ENCODE peak calls at places on chromosomes 13 and 19, in ten cellular contexts. A is K562, O is IMR-90, U is neural progenitor cell, L is GM23338, Q is PC-3, E is HepG2, C is hepatocyte, I is GM23248, J is keratinocyte. R is an unnamed sample.
A peak's percentile ranks its signal among the peaks of the same experiment; 100 is the strongest.

GRCh38 chr13:112575680-112576079 is 12.3 kb downstream of the TUBGCP3 start:
- DNase-seq in Q (no peak), U (no peak), O (no peak), A (peak; percentile 28), C (no peak), J (no peak), E (no peak), L (peak; percentile 70), I (peak; percentile 58), R (peak; percentile 9)

GRCh38 chr13:65339236-65339635 is 1890.9 kb downstream of the PCDH9 start:
- DNase-seq in O (peak; percentile 59), U (no peak), J (no peak), E (no peak), A (no peak), L (no peak), C (no peak), Q (no peak), I (no peak), R (peak; percentile 51)

GRCh38 chr13:51958217-51958547 is 53.1 kb downstream of the ATP7B start:
- DNase-seq in U (no peak), E (no peak), J (no peak), L (peak; percentile 14), C (peak; percentile 60), A (no peak), I (no peak), O (no peak), Q (peak; percentile 69), R (no peak)

GRCh38 chr13:110726726-110727125 is 13.2 kb downstream of the ING1 start:
- DNase-seq in C (no peak), O (no peak), L (no peak), E (no peak), A (no peak), I (no peak), Q (no peak), U (no peak), J (no peak), R (no peak)

GRCh38 chr19:33434090-33434885 is 60.8 kb downstream of the CEBPG start:
- DNase-seq in J (no peak), L (no peak), A (no peak), C (no peak), E (no peak), Q (no peak), O (no peak), I (no peak), U (no peak), R (no peak)

GRCh38 chr13:31105020-31105800 is 56.5 kb downstream of the HSPH1 start:
- DNase-seq in E (no peak), O (peak; percentile 26), J (no peak), U (no peak), A (no peak), Q (no peak), L (peak; percentile 31), I (peak; percentile 16), C (no peak), R (peak; percentile 5)

GRCh38 chr19:8085606-8086464 is 33.3 kb downstream of the CCL25 start:
- DNase-seq in J (no peak), L (no peak), C (peak; percentile 75), I (no peak), E (peak; percentile 84), A (peak; percentile 93), O (no peak), U (peak; percentile 44), Q (peak; percentile 77), R (no peak)

GRCh38 chr13:20492641-20493040 is 33.0 kb downstream of the CRYL1 start:
- DNase-seq in J (no peak), O (peak; percentile 65), A (peak; percentile 53), E (peak; percentile 46), U (peak; percentile 41), I (peak; percentile 52), Q (peak; percentile 73), L (peak; percentile 62), C (peak; percentile 19), R (peak; percentile 43)

GRCh38 chr19:41298327-41298964 is 11.5 kb upstream of the CCDC97 start:
- DNase-seq in U (no peak), E (no peak), O (peak; percentile 82), L (no peak), J (no peak), Q (no peak), A (no peak), C (peak; percentile 76), I (peak; percentile 94), R (peak; percentile 77)
- H4K20me1 ChIP-seq in U (peaks cover 35% of the 10 kb centered on the region), E (no peaks in the 10 kb centered on the region), O (peaks cover 59% of the 10 kb centered on the region), L (peaks cover 53% of the 10 kb centered on the region), J (peaks cover 13% of the 10 kb centered on the region), Q (no peaks in the 10 kb centered on the region), A (peaks cover 7% of the 10 kb centered on the region), C (peaks cover 2% of the 10 kb centered on the region), I (no peaks in the 10 kb centered on the region), R (no peaks in the 10 kb centered on the region)

GRCh38 chr19:2652504-2653099 is 49.9 kb downstream of the GNG7 start:
- DNase-seq in J (no peak), E (no peak), A (no peak), L (no peak), U (no peak), Q (no peak), O (no peak), I (no peak), C (no peak), R (no peak)
- H4K20me1 ChIP-seq in J (no peaks in the 10 kb centered on the region), E (no peaks in the 10 kb centered on the region), A (no peaks in the 10 kb centered on the region), L (no peaks in the 10 kb centered on the region), U (peaks cover 20% of the 10 kb centered on the region), Q (no peaks in the 10 kb centered on the region), O (no peaks in the 10 kb centered on the region), I (no peaks in the 10 kb centered on the region), C (no peaks in the 10 kb centered on the region), R (no peaks in the 10 kb centered on the region)

GRCh38 chr19:41307954-41308449 is 2.0 kb upstream of the CCDC97 start:
- DNase-seq in J (no peak), O (no peak), A (no peak), L (no peak), C (no peak), Q (no peak), E (no peak), U (no peak), I (no peak), R (no peak)

GRCh38 chr19:41310031-41310831 is at the start of gene CCDC97:
- DNase-seq in A (peak; percentile 92), O (peak; percentile 85), U (peak; percentile 94), I (peak; percentile 91), L (peak; percentile 93), J (peak; percentile 57), C (peak; percentile 94), Q (peak; percentile 78), E (peak; percentile 75), R (peak; percentile 83)

GRCh38 chr19:41307090-41307875 is 2.7 kb upstream of the CCDC97 start:
- DNase-seq in E (no peak), Q (no peak), L (no peak), O (no peak), A (no peak), I (no peak), J (no peak), C (no peak), U (no peak), R (no peak)

GRCh38 chr19:41309225-41310030 is 544 bp upstream of the CCDC97 start:
- DNase-seq in A (peak; percentile 36), E (no peak), L (no peak), J (no peak), I (peak; percentile 64), Q (peak; percentile 12), U (no peak), O (no peak), C (no peak), R (no peak)

DNA sequence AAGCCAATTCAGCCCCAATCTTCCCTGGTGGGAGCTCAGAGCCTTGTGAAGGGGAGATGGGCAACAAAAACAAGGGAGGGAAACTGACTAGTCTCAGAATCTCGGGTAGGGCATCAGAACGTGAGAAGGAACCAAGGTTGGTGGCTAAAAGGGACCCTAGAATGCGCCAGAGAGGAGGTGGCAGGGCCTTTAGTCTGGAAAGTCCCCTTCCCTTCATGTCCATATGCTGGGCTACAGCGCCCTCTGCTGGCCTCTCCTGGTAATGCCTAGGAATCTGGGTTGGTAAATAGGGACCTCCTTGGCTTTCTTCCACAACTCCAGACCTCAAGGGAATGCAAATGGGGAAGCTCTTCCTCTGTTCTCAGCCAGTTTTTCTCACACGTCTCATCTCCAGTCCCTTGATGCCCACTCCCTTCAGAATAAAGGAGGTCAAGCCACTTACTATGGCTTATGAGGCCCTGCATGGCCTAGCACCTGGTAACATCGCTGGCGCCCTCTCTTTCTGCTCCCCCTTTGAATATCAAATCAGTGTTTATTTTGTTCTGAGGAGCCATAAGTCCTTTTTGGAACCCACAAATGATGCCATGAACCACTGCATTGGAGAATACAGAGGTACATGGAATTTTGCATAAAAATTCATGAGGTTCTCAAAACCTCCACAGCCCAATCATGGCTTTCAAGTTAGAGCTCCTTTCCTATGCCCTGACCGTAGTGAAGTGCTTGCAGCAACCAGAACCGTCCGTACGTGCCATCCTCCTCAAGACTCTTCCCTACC is 1.3 kb upstream of the CCDC97 start:
- DNase-seq in L (peak; percentile 96), A (peak; percentile 91), U (peak; percentile 87), J (peak; percentile 55), E (peak; percentile 76), C (peak; percentile 93), I (peak; percentile 85), O (peak; percentile 86), Q (peak; percentile 94), R (peak; percentile 90)
- H4K20me1 ChIP-seq in L (peaks cover 5% of the 10 kb centered on the region), A (peaks cover 7% of the 10 kb centered on the region), U (peaks cover 4% of the 10 kb centered on the region), J (no peaks in the 10 kb centered on the region), E (no peaks in the 10 kb centered on the region), C (peaks cover 8% of the 10 kb centered on the region), I (no peaks in the 10 kb centered on the region), O (peaks cover 22% of the 10 kb centered on the region), Q (no peaks in the 10 kb centered on the region), R (no peaks in the 10 kb centered on the region)

GRCh38 chr19:9885077-9885552 is 50.0 kb downstream of the PIN1 start:
- DNase-seq in O (peak; percentile 23), J (no peak), C (peak; percentile 29), Q (peak; percentile 23), U (no peak), E (no peak), A (no peak), I (peak; percentile 73), L (peak; percentile 56), R (peak; percentile 33)

GRCh38 chr19:9878511-9879196 is 43.5 kb downstream of the PIN1 start:
- DNase-seq in A (peak; percentile 13), C (no peak), Q (no peak), O (no peak), I (no peak), U (no peak), E (no peak), L (no peak), J (no peak), R (no peak)

GRCh38 chr19:9881720-9882119 is 46.6 kb downstream of the PIN1 start:
- DNase-seq in L (no peak), O (no peak), C (no peak), I (peak; percentile 36), J (no peak), E (no peak), A (no peak), U (no peak), Q (peak; percentile 58), R (no peak)

GRCh38 chr19:9883764-9884163 is 48.6 kb downstream of the PIN1 start:
- DNase-seq in J (no peak), O (no peak), C (no peak), Q (no peak), E (no peak), A (no peak), L (no peak), U (no peak), I (no peak), R (no peak)

DNA sequence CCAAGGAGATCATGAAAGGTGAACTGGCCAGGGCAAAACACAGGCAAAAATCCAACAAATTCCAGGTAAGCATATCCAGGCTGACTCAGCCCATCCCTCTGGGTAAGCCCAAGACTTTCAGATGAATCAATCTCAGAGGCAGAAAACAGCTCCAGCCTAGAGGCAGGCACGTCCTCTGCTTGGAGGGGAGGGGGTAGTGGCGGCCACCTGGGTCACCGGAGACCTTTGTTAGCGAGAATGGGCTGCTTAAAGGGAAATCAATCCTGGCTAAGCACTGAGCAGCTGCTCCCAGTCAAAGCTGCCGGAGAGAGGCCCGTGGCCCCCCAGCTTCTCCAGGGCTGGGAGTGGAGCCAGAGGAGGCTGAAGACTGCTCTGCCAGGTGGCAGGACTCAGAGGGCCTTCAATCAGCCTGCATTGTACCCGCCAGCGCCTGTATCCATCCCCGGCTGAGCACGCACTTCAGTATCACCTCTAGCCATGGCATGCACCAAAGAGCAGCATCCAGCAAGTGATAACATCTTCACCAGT is 48.2 kb downstream of the PIN1 start:
- DNase-seq in J (no peak), E (no peak), L (peak; percentile 38), I (no peak), Q (peak; percentile 87), A (no peak), C (no peak), U (peak; percentile 89), O (no peak), R (no peak)
- H4K20me1 ChIP-seq in J (no peaks in the 10 kb centered on the region), E (no peaks in the 10 kb centered on the region), L (peaks cover 23% of the 10 kb centered on the region), I (no peaks in the 10 kb centered on the region), Q (no peaks in the 10 kb centered on the region), A (peaks cover 3% of the 10 kb centered on the region), C (no peaks in the 10 kb centered on the region), U (peaks cover 4% of the 10 kb centered on the region), O (no peaks in the 10 kb centered on the region), R (no peaks in the 10 kb centered on the region)

R was measured in fibroblast of lung.